ENCODE peak calls at places on chromosomes 2 and 18, in ten cellular contexts. One of them, this sample, is unnamed.

GRCh38 chr2:194054262-194054767 is 1602.7 kb upstream of the SLC39A10 start:
- DNase-seq in SK-N-SH: no peak
- DNase-seq in transverse colon: no peak
- DNase-seq in K562: no peak
- DNase-seq in sigmoid colon: no peak
- DNase-seq in H1: no peak
- DNase-seq in ovary: no peak
- DNase-seq in A549: no peak
- DNase-seq in HepG2: no peak
- DNase-seq in suprapubic skin: no peak
- DNase-seq in this sample: no peak

GRCh38 chr2:119544075-119545031 is at the start of gene CFAP221:
- DNase-seq in ovary: peak
- DNase-seq in K562: peak
- DNase-seq in transverse colon: peak
- DNase-seq in suprapubic skin: no peak
- DNase-seq in H1: peak
- DNase-seq in A549: peak
- DNase-seq in SK-N-SH: peak
- DNase-seq in sigmoid colon: no peak
- DNase-seq in HepG2: peak
- DNase-seq in this sample: peak

GRCh38 chr2:186347472-186347871 is 138.6 kb upstream of the ZC3H15 start:
- DNase-seq in A549: no peak
- DNase-seq in suprapubic skin: no peak
- DNase-seq in sigmoid colon: no peak
- DNase-seq in ovary: no peak
- DNase-seq in HepG2: no peak
- DNase-seq in K562: no peak
- DNase-seq in transverse colon: no peak
- DNase-seq in H1: no peak
- DNase-seq in SK-N-SH: peak
- DNase-seq in this sample: no peak

GRCh38 chr2:198596985-198597384 is 792.6 kb downstream of the PLCL1 start:
- DNase-seq in SK-N-SH: no peak
- DNase-seq in suprapubic skin: no peak
- DNase-seq in ovary: no peak
- DNase-seq in HepG2: no peak
- DNase-seq in K562: no peak
- DNase-seq in A549: no peak
- DNase-seq in sigmoid colon: no peak
- DNase-seq in H1: no peak
- DNase-seq in transverse colon: no peak
- DNase-seq in this sample: no peak

GRCh38 chr2:72115361-72116080 is 32.1 kb downstream of the CYP26B1 start:
- DNase-seq in HepG2: no peak
- DNase-seq in transverse colon: no peak
- DNase-seq in K562: no peak
- DNase-seq in sigmoid colon: peak
- DNase-seq in suprapubic skin: peak
- DNase-seq in A549: peak
- DNase-seq in SK-N-SH: peak
- DNase-seq in ovary: no peak
- DNase-seq in H1: no peak
- DNase-seq in this sample: no peak

GRCh38 chr18:51151568-51152511 is 45.6 kb downstream of the MEX3C start:
- DNase-seq in H1: no peak
- DNase-seq in transverse colon: peak
- DNase-seq in K562: no peak
- DNase-seq in sigmoid colon: no peak
- DNase-seq in A549: no peak
- DNase-seq in suprapubic skin: no peak
- DNase-seq in ovary: no peak
- DNase-seq in HepG2: no peak
- DNase-seq in SK-N-SH: no peak
- DNase-seq in this sample: peak

GRCh38 chr2:15844099-15844801 is 96.1 kb upstream of the MYCN start:
- DNase-seq in sigmoid colon: no peak
- DNase-seq in SK-N-SH: peak
- DNase-seq in H1: no peak
- DNase-seq in A549: no peak
- DNase-seq in ovary: no peak
- DNase-seq in transverse colon: no peak
- DNase-seq in suprapubic skin: no peak
- DNase-seq in K562: peak
- DNase-seq in HepG2: no peak
- DNase-seq in this sample: no peak

GRCh38 chr2:220163486-220163885 is 536.1 kb downstream of the SLC4A3 start:
- DNase-seq in ovary: no peak
- DNase-seq in sigmoid colon: no peak
- DNase-seq in K562: no peak
- DNase-seq in SK-N-SH: no peak
- DNase-seq in H1: no peak
- DNase-seq in transverse colon: no peak
- DNase-seq in HepG2: no peak
- DNase-seq in suprapubic skin: no peak
- DNase-seq in A549: no peak
- DNase-seq in this sample: no peak

GRCh38 chr2:160429248-160430000 is 64.2 kb downstream of the RBMS1 start:
- DNase-seq in A549: peak
- DNase-seq in transverse colon: no peak
- DNase-seq in H1: no peak
- DNase-seq in K562: peak
- DNase-seq in SK-N-SH: no peak
- DNase-seq in HepG2: peak
- DNase-seq in ovary: no peak
- DNase-seq in sigmoid colon: no peak
- DNase-seq in suprapubic skin: no peak
- DNase-seq in this sample: no peak

GRCh38 chr2:145760781-145761649 is 1241.1 kb upstream of the ZEB2 start:
- DNase-seq in transverse colon: no peak
- DNase-seq in H1: no peak
- DNase-seq in HepG2: peak
- DNase-seq in SK-N-SH: no peak
- DNase-seq in A549: peak
- DNase-seq in ovary: no peak
- DNase-seq in sigmoid colon: no peak
- DNase-seq in suprapubic skin: no peak
- DNase-seq in K562: no peak
- DNase-seq in this sample: no peak

GRCh38 chr2:224946911-224947310 is 95.4 kb downstream of the DOCK10 start:
- DNase-seq in SK-N-SH: no peak
- DNase-seq in K562: no peak
- DNase-seq in A549: no peak
- DNase-seq in ovary: no peak
- DNase-seq in suprapubic skin: no peak
- DNase-seq in H1: no peak
- DNase-seq in HepG2: no peak
- DNase-seq in transverse colon: no peak
- DNase-seq in sigmoid colon: no peak
- DNase-seq in this sample: no peak
- TF ChIP-seq EP300 in SK-N-SH: no peak
- TF ChIP-seq EP300 in K562: no peak
- TF ChIP-seq EP300 in A549: no peak
- TF ChIP-seq EP300 in ovary: no peak
- TF ChIP-seq EP300 in suprapubic skin: no peak
- TF ChIP-seq EP300 in H1: no peak
- TF ChIP-seq EP300 in HepG2: no peak
- TF ChIP-seq EP300 in transverse colon: no peak
- TF ChIP-seq EP300 in sigmoid colon: no peak
- TF ChIP-seq EP300 in this sample: no peak

GRCh38 chr2:218983971-218984238 is 1.1 kb downstream of the FEV start:
- DNase-seq in A549: no peak
- DNase-seq in H1: no peak
- DNase-seq in ovary: no peak
- DNase-seq in sigmoid colon: no peak
- DNase-seq in suprapubic skin: no peak
- DNase-seq in HepG2: no peak
- DNase-seq in transverse colon: no peak
- DNase-seq in K562: no peak
- DNase-seq in SK-N-SH: no peak
- DNase-seq in this sample: no peak

GRCh38 chr2:218980800-218981389 is 4.1 kb downstream of the FEV start:
- DNase-seq in H1: no peak
- DNase-seq in SK-N-SH: peak
- DNase-seq in HepG2: no peak
- DNase-seq in K562: no peak
- DNase-seq in ovary: no peak
- DNase-seq in suprapubic skin: peak
- DNase-seq in A549: no peak
- DNase-seq in sigmoid colon: peak
- DNase-seq in transverse colon: no peak
- DNase-seq in this sample: no peak

GRCh38 chr2:218983263-218983970 is 1.6 kb downstream of the FEV start:
- DNase-seq in transverse colon: no peak
- DNase-seq in A549: no peak
- DNase-seq in K562: no peak
- DNase-seq in suprapubic skin: peak
- DNase-seq in SK-N-SH: peak
- DNase-seq in ovary: no peak
- DNase-seq in sigmoid colon: peak
- DNase-seq in H1: no peak
- DNase-seq in HepG2: no peak
- DNase-seq in this sample: no peak

GRCh38 chr2:218981390-218982311 is 3.3 kb downstream of the FEV start:
- DNase-seq in SK-N-SH: peak
- DNase-seq in transverse colon: peak
- DNase-seq in A549: peak
- DNase-seq in suprapubic skin: peak
- DNase-seq in HepG2: no peak
- DNase-seq in K562: no peak
- DNase-seq in H1: peak
- DNase-seq in ovary: peak
- DNase-seq in sigmoid colon: peak
- DNase-seq in this sample: peak

GRCh38 chr2:218982312-218983262 is 2.4 kb downstream of the FEV start:
- DNase-seq in ovary: no peak
- DNase-seq in suprapubic skin: peak
- DNase-seq in transverse colon: no peak
- DNase-seq in H1: peak
- DNase-seq in SK-N-SH: peak
- DNase-seq in sigmoid colon: peak
- DNase-seq in A549: no peak
- DNase-seq in HepG2: no peak
- DNase-seq in K562: no peak
- DNase-seq in this sample: no peak
- H3K4me3 ChIP-seq in ovary: peak
- H3K4me3 ChIP-seq in suprapubic skin: peak
- H3K4me3 ChIP-seq in transverse colon: peak
- H3K4me3 ChIP-seq in H1: peak
- H3K4me3 ChIP-seq in SK-N-SH: no peak
- H3K4me3 ChIP-seq in sigmoid colon: peak
- H3K4me3 ChIP-seq in A549: no peak
- H3K4me3 ChIP-seq in HepG2: no peak
- H3K4me3 ChIP-seq in K562: no peak
- H3K4me3 ChIP-seq in this sample: peak

GRCh38 chr2:65823511-65823910 is 391.1 kb upstream of the SPRED2 start:
- DNase-seq in HepG2: no peak
- DNase-seq in transverse colon: no peak
- DNase-seq in SK-N-SH: no peak
- DNase-seq in ovary: no peak
- DNase-seq in K562: no peak
- DNase-seq in A549: no peak
- DNase-seq in H1: no peak
- DNase-seq in sigmoid colon: no peak
- DNase-seq in suprapubic skin: no peak
- DNase-seq in this sample: no peak
- H3K27ac ChIP-seq in HepG2: no peak
- H3K27ac ChIP-seq in transverse colon: no peak
- H3K27ac ChIP-seq in SK-N-SH: no peak
- H3K27ac ChIP-seq in ovary: no peak
- H3K27ac ChIP-seq in K562: no peak
- H3K27ac ChIP-seq in A549: no peak
- H3K27ac ChIP-seq in H1: no peak
- H3K27ac ChIP-seq in sigmoid colon: no peak
- H3K27ac ChIP-seq in suprapubic skin: no peak
- H3K27ac ChIP-seq in this sample: no peak

GRCh38 chr18:76430636-76431035 is 64.4 kb downstream of the ZNF516 start:
- DNase-seq in sigmoid colon: no peak
- DNase-seq in ovary: no peak
- DNase-seq in A549: no peak
- DNase-seq in H1: no peak
- DNase-seq in SK-N-SH: no peak
- DNase-seq in transverse colon: no peak
- DNase-seq in suprapubic skin: no peak
- DNase-seq in K562: no peak
- DNase-seq in HepG2: no peak
- DNase-seq in this sample: no peak
- TF ChIP-seq EP300 in sigmoid colon: no peak
- TF ChIP-seq EP300 in ovary: no peak
- TF ChIP-seq EP300 in A549: no peak
- TF ChIP-seq EP300 in H1: no peak
- TF ChIP-seq EP300 in SK-N-SH: no peak
- TF ChIP-seq EP300 in transverse colon: no peak
- TF ChIP-seq EP300 in suprapubic skin: no peak
- TF ChIP-seq EP300 in K562: no peak
- TF ChIP-seq EP300 in HepG2: no peak
- TF ChIP-seq EP300 in this sample: no peak

GRCh38 chr2:169495310-169495928 is 14.1 kb upstream of the KLHL41 start:
- DNase-seq in ovary: no peak
- DNase-seq in suprapubic skin: no peak
- DNase-seq in HepG2: no peak
- DNase-seq in sigmoid colon: no peak
- DNase-seq in A549: no peak
- DNase-seq in K562: no peak
- DNase-seq in H1: no peak
- DNase-seq in transverse colon: no peak
- DNase-seq in SK-N-SH: no peak
- DNase-seq in this sample: no peak
- H3K4me3 ChIP-seq in ovary: no peak
- H3K4me3 ChIP-seq in suprapubic skin: no peak
- H3K4me3 ChIP-seq in HepG2: no peak
- H3K4me3 ChIP-seq in sigmoid colon: no peak
- H3K4me3 ChIP-seq in A549: no peak
- H3K4me3 ChIP-seq in K562: no peak
- H3K4me3 ChIP-seq in H1: no peak
- H3K4me3 ChIP-seq in transverse colon: no peak
- H3K4me3 ChIP-seq in SK-N-SH: no peak
- H3K4me3 ChIP-seq in this sample: no peak